ENCODE peak calls at places on chromosomes 12 and 14, in four cellular contexts. N, R, A and W are unnamed samples.

GRCh38 chr12:125954362-125954761 is 889.1 kb downstream of the AACS start:
- DNase-seq in N (no peak), A (no peak), R (no peak), W (no peak)

GRCh38 chr14:70808023-70808401 is 1.3 kb downstream of the MAP3K9 start:
- DNase-seq in N (no peak), R (peak), A (peak), W (no peak)

GRCh38 chr12:98572010-98572409 is 21.5 kb upstream of the SLC25A3 start:
- DNase-seq in N (no peak), R (peak), A (no peak), W (peak)

GRCh38 chr12:41310367-41310766 is 122.2 kb downstream of the PDZRN4 start:
- DNase-seq in A (no peak), N (no peak), R (peak), W (no peak)

GRCh38 chr14:74548881-74549280 is 55.3 kb downstream of the ISCA2 start:
- DNase-seq in N (no peak), R (no peak), A (no peak), W (no peak)

GRCh38 chr14:98229676-98230366 is 1042.2 kb downstream of the BCL11B start:
- DNase-seq in R (no peak), A (no peak), N (no peak), W (no peak)

GRCh38 chr12:113994051-113994450 is 27.9 kb upstream of the RBM19 start:
- DNase-seq in R (no peak), N (no peak), A (no peak), W (no peak)

GRCh38 chr12:111055181-111055880 is 135.0 kb upstream of the MYL2 start:
- DNase-seq in N (no peak), R (no peak), A (no peak), W (no peak)

GRCh38 chr12:57459750-57460400 is at the start of gene GLI1:
- DNase-seq in R (peak), N (no peak), A (no peak), W (no peak)

GRCh38 chr12:69898236-69898635 is 73.2 kb downstream of the MYRFL start:
- DNase-seq in N (no peak), A (no peak), R (no peak), W (no peak)